ENCODE peak calls at places on chromosomes 5 and 9, in four cellular contexts. H is NCI-H1436, C is upper lobe of left lung, N is T-helper 17 cell. S is an unnamed sample.

GRCh38 chr9:87075537-87075936 is 128.2 kb upstream of the GAS1 start:
- DNase-seq in H (no peak), N (no peak), C (no peak), S (no peak)

GRCh38 chr5:153883829-153884228 is 154.9 kb downstream of the FAM114A2 start:
- DNase-seq in C (no peak), H (no peak), N (no peak), S (no peak)

GRCh38 chr9:36924071-36924470 is 110.0 kb downstream of the PAX5 start:
- DNase-seq in C (no peak), H (no peak), N (no peak), S (no peak)

GRCh38 chr5:115586525-115587146 is 15.6 kb downstream of the TICAM2 start:
- DNase-seq in C (no peak), N (no peak), H (peak), S (no peak)

GRCh38 chr5:43007911-43008368 is 32.2 kb downstream of the ANXA2R start:
- DNase-seq in H (peak), C (peak), N (peak), S (peak)

GRCh38 chr5:91058575-91058974 is 324.5 kb downstream of the ARRDC3 start:
- DNase-seq in N (no peak), H (no peak), C (peak), S (no peak)

GRCh38 chr5:33379757-33380156 is 61.0 kb upstream of the TARS1 start:
- DNase-seq in N (no peak), H (no peak), C (no peak), S (no peak)

GRCh38 chr5:81195334-81195929 is 37.7 kb upstream of the CKMT2 start:
- DNase-seq in N (no peak), C (no peak), H (no peak), S (no peak)

GRCh38 chr9:136581614-136582447 is 36.0 kb upstream of the NOTCH1 start:
- DNase-seq in N (no peak), C (no peak), H (no peak), S (no peak)

GRCh38 chr5:111973946-111974345 is 217.0 kb upstream of the NREP start:
- DNase-seq in H (no peak), C (no peak), N (no peak), S (no peak)

S was measured in GM12891.